ENCODE peak calls at places on chromosomes 3 and 15, in nine cellular contexts. One of them, this sample, is unnamed.

GRCh38 chr3:136385457-136385856 is 135.3 kb downstream of the PCCB start:
- DNase-seq in astrocyte of the spinal cord: no peak
- DNase-seq in nephron progenitor cell: no peak
- DNase-seq in brain microvascular endothelial cell: no peak
- DNase-seq in epithelial cell of esophagus: no peak
- DNase-seq in A549: no peak
- DNase-seq in stomach: no peak
- DNase-seq in HFF-Myc: no peak
- DNase-seq in uterus: no peak
- DNase-seq in this sample: no peak

GRCh38 chr3:182596673-182597410 is 196.5 kb upstream of the ATP11B start:
- DNase-seq in A549: no peak
- DNase-seq in stomach: no peak
- DNase-seq in nephron progenitor cell: no peak
- DNase-seq in epithelial cell of esophagus: no peak
- DNase-seq in uterus: no peak
- DNase-seq in brain microvascular endothelial cell: no peak
- DNase-seq in astrocyte of the spinal cord: no peak
- DNase-seq in HFF-Myc: no peak
- DNase-seq in this sample: no peak

GRCh38 chr3:178669758-178670157 is 133.5 kb downstream of the KCNMB2 start:
- DNase-seq in A549: no peak
- DNase-seq in epithelial cell of esophagus: no peak
- DNase-seq in stomach: no peak
- DNase-seq in brain microvascular endothelial cell: no peak
- DNase-seq in nephron progenitor cell: no peak
- DNase-seq in uterus: no peak
- DNase-seq in astrocyte of the spinal cord: no peak
- DNase-seq in HFF-Myc: no peak
- DNase-seq in this sample: no peak

GRCh38 chr3:53696401-53697172 is 149.6 kb downstream of the CHDH start:
- DNase-seq in stomach: no peak
- DNase-seq in HFF-Myc: no peak
- DNase-seq in epithelial cell of esophagus: no peak
- DNase-seq in uterus: no peak
- DNase-seq in nephron progenitor cell: no peak
- DNase-seq in astrocyte of the spinal cord: no peak
- DNase-seq in brain microvascular endothelial cell: no peak
- DNase-seq in A549: peak; percentile 7
- DNase-seq in this sample: no peak

GRCh38 chr3:136196401-136197158 is 445 bp upstream of the MSL2 start:
- DNase-seq in astrocyte of the spinal cord: peak; percentile 100
- DNase-seq in stomach: peak; percentile 98
- DNase-seq in A549: peak; percentile 99
- DNase-seq in HFF-Myc: peak; percentile 99
- DNase-seq in brain microvascular endothelial cell: peak; percentile 99
- DNase-seq in uterus: peak; percentile 99
- DNase-seq in epithelial cell of esophagus: peak; percentile 100
- DNase-seq in nephron progenitor cell: peak; percentile 99
- DNase-seq in this sample: peak; percentile 99

GRCh38 chr3:150242220-150242938 is 165.7 kb upstream of the TSC22D2 start:
- DNase-seq in epithelial cell of esophagus: no peak
- DNase-seq in A549: no peak
- DNase-seq in uterus: no peak
- DNase-seq in nephron progenitor cell: peak; percentile 39
- DNase-seq in stomach: no peak
- DNase-seq in brain microvascular endothelial cell: no peak
- DNase-seq in astrocyte of the spinal cord: peak; percentile 83
- DNase-seq in HFF-Myc: peak; percentile 65
- DNase-seq in this sample: no peak

GRCh38 chr3:33919312-33919711 is 120.9 kb downstream of the PDCD6IP start:
- DNase-seq in stomach: no peak
- DNase-seq in epithelial cell of esophagus: no peak
- DNase-seq in nephron progenitor cell: no peak
- DNase-seq in uterus: no peak
- DNase-seq in brain microvascular endothelial cell: no peak
- DNase-seq in HFF-Myc: no peak
- DNase-seq in astrocyte of the spinal cord: no peak
- DNase-seq in A549: no peak
- DNase-seq in this sample: no peak

GRCh38 chr3:76177650-76178049 is 392.3 kb upstream of the ZNF717 start:
- DNase-seq in epithelial cell of esophagus: no peak
- DNase-seq in stomach: no peak
- DNase-seq in astrocyte of the spinal cord: no peak
- DNase-seq in uterus: no peak
- DNase-seq in HFF-Myc: no peak
- DNase-seq in A549: no peak
- DNase-seq in nephron progenitor cell: no peak
- DNase-seq in brain microvascular endothelial cell: no peak
- DNase-seq in this sample: no peak

DNA sequence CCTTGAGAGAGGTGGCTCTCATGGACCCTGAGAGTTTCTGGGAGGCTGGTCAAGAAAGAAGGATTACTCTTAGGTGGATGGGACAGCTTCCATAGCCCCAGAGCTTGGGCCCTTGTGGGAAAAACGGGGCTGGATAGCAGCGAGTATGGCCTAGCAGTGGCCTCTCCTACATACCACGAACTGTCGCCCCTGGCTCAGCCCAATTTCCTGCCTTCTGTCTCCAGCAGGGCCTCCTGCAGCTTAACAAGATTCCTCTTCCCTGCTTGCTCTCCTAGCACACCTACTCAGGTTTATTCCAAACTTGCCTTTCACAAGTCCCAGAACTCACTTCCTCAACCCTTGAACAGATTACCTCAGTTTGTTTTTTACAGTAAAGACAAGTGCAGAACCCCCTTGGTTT is 139.7 kb upstream of the TPM1 start:
- DNase-seq in A549: no peak
- DNase-seq in stomach: no peak
- DNase-seq in uterus: no peak
- DNase-seq in nephron progenitor cell: no peak
- DNase-seq in astrocyte of the spinal cord: no peak
- DNase-seq in brain microvascular endothelial cell: no peak
- DNase-seq in HFF-Myc: no peak
- DNase-seq in epithelial cell of esophagus: no peak
- DNase-seq in this sample: no peak
- TF ChIP-seq CTCF in A549: no peak
- TF ChIP-seq CTCF in stomach: no peak
- TF ChIP-seq CTCF in uterus: no peak
- TF ChIP-seq CTCF in nephron progenitor cell: no peak
- TF ChIP-seq CTCF in astrocyte of the spinal cord: no peak
- TF ChIP-seq CTCF in brain microvascular endothelial cell: no peak
- TF ChIP-seq CTCF in HFF-Myc: no peak
- TF ChIP-seq CTCF in epithelial cell of esophagus: no peak
- TF ChIP-seq CTCF in this sample: no peak

GRCh38 chr15:47337106-47337505 is 380.2 kb upstream of the SEMA6D start:
- DNase-seq in stomach: no peak
- DNase-seq in A549: no peak
- DNase-seq in astrocyte of the spinal cord: no peak
- DNase-seq in nephron progenitor cell: no peak
- DNase-seq in HFF-Myc: no peak
- DNase-seq in brain microvascular endothelial cell: no peak
- DNase-seq in uterus: no peak
- DNase-seq in epithelial cell of esophagus: no peak
- DNase-seq in this sample: no peak
- TF ChIP-seq CTCF in stomach: no peak
- TF ChIP-seq CTCF in A549: no peak
- TF ChIP-seq CTCF in astrocyte of the spinal cord: no peak
- TF ChIP-seq CTCF in nephron progenitor cell: no peak
- TF ChIP-seq CTCF in HFF-Myc: no peak
- TF ChIP-seq CTCF in brain microvascular endothelial cell: no peak
- TF ChIP-seq CTCF in uterus: no peak
- TF ChIP-seq CTCF in epithelial cell of esophagus: no peak
- TF ChIP-seq CTCF in this sample: no peak

GRCh38 chr3:132461544-132461943 is 44.2 kb downstream of the DNAJC13 start:
- DNase-seq in stomach: no peak
- DNase-seq in uterus: no peak
- DNase-seq in A549: no peak
- DNase-seq in HFF-Myc: no peak
- DNase-seq in astrocyte of the spinal cord: no peak
- DNase-seq in nephron progenitor cell: no peak
- DNase-seq in epithelial cell of esophagus: no peak
- DNase-seq in brain microvascular endothelial cell: no peak
- DNase-seq in this sample: no peak
- TF ChIP-seq CTCF in stomach: no peak
- TF ChIP-seq CTCF in uterus: no peak
- TF ChIP-seq CTCF in A549: no peak
- TF ChIP-seq CTCF in HFF-Myc: no peak
- TF ChIP-seq CTCF in astrocyte of the spinal cord: no peak
- TF ChIP-seq CTCF in nephron progenitor cell: no peak
- TF ChIP-seq CTCF in epithelial cell of esophagus: no peak
- TF ChIP-seq CTCF in brain microvascular endothelial cell: no peak
- TF ChIP-seq CTCF in this sample: no peak

GRCh38 chr15:29692527-29692926 is 129.7 kb downstream of the TJP1 start:
- DNase-seq in HFF-Myc: no peak
- DNase-seq in brain microvascular endothelial cell: no peak
- DNase-seq in A549: peak; percentile 64
- DNase-seq in epithelial cell of esophagus: no peak
- DNase-seq in nephron progenitor cell: no peak
- DNase-seq in astrocyte of the spinal cord: no peak
- DNase-seq in stomach: no peak
- DNase-seq in uterus: no peak
- DNase-seq in this sample: no peak
- TF ChIP-seq CTCF in HFF-Myc: peak; percentile 16
- TF ChIP-seq CTCF in brain microvascular endothelial cell: peak; percentile 23
- TF ChIP-seq CTCF in A549: peak; percentile 51
- TF ChIP-seq CTCF in epithelial cell of esophagus: peak; percentile 43
- TF ChIP-seq CTCF in nephron progenitor cell: peak; percentile 5
- TF ChIP-seq CTCF in astrocyte of the spinal cord: peak; percentile 31
- TF ChIP-seq CTCF in stomach: no peak
- TF ChIP-seq CTCF in uterus: no peak
- TF ChIP-seq CTCF in this sample: no peak

GRCh38 chr3:106121491-106122289 is 252.9 kb upstream of the CBLB start:
- DNase-seq in astrocyte of the spinal cord: no peak
- DNase-seq in HFF-Myc: no peak
- DNase-seq in uterus: no peak
- DNase-seq in stomach: no peak
- DNase-seq in nephron progenitor cell: no peak
- DNase-seq in brain microvascular endothelial cell: no peak
- DNase-seq in epithelial cell of esophagus: peak; percentile 18
- DNase-seq in A549: no peak
- DNase-seq in this sample: no peak
- TF ChIP-seq CTCF in astrocyte of the spinal cord: no peak
- TF ChIP-seq CTCF in HFF-Myc: no peak
- TF ChIP-seq CTCF in uterus: no peak
- TF ChIP-seq CTCF in stomach: no peak
- TF ChIP-seq CTCF in nephron progenitor cell: no peak
- TF ChIP-seq CTCF in brain microvascular endothelial cell: no peak
- TF ChIP-seq CTCF in epithelial cell of esophagus: no peak
- TF ChIP-seq CTCF in A549: no peak
- TF ChIP-seq CTCF in this sample: no peak